ENCODE peak calls at places on chromosomes 3 and 15, in nine cellular contexts. S is CD4-positive, alpha-beta memory T cell; Q is effector memory CD4-positive, alpha-beta T cell; A is DMS53; V is EH; F is frontal cortex; C is ELR; K is nephron progenitor cell; U is NT2/D1. R is an unnamed sample.

GRCh38 chr3:171428321-171428787 is 31.9 kb downstream of the TNIK start:
- DNase-seq in S (no peak), Q (no peak), A (no peak), V (no peak), F (no peak), C (no peak), K (no peak), U (no peak), R (no peak)

GRCh38 chr15:69703495-69704187 is 251.0 kb downstream of the RPLP1 start:
- DNase-seq in S (no peak), Q (no peak), A (no peak), V (no peak), F (no peak), C (no peak), K (no peak), U (no peak), R (no peak)

GRCh38 chr3:118927449-118927848 is 107.2 kb downstream of the IGSF11 start:
- DNase-seq in S (no peak), Q (no peak), A (no peak), V (no peak), F (no peak), C (no peak), K (no peak), U (no peak), R (no peak)

GRCh38 chr3:127751782-127752181 is 70.5 kb downstream of the MGLL start:
- DNase-seq in S (no peak), Q (no peak), A (no peak), V (no peak), F (no peak), C (no peak), K (no peak), U (no peak), R (no peak)

GRCh38 chr15:44729394-44729913 is 6.9 kb upstream of the TRIM69 start:
- DNase-seq in S (no peak), Q (no peak), A (peak), V (no peak), F (no peak), C (peak), K (peak), U (no peak), R (no peak)

GRCh38 chr15:65377976-65378366 is at the start of gene IGDCC3:
- DNase-seq in S (no peak), Q (no peak), A (no peak), V (no peak), F (peak), C (peak), K (peak), U (peak), R (no peak)

GRCh38 chr3:481680-482079 is 285.1 kb downstream of the CHL1 start:
- DNase-seq in S (no peak), Q (no peak), A (peak), V (no peak), F (peak), C (no peak), K (no peak), U (no peak), R (no peak)

GRCh38 chr3:62151591-62151990 is 221.8 kb downstream of the FEZF2 start:
- DNase-seq in S (no peak), Q (no peak), A (no peak), V (peak), F (no peak), C (peak), K (no peak), U (no peak), R (no peak)

GRCh38 chr15:73955851-73956250 is 29.6 kb downstream of the LOXL1 start:
- DNase-seq in S (no peak), Q (no peak), A (no peak), V (no peak), F (no peak), C (no peak), K (no peak), U (no peak), R (no peak)

GRCh38 chr15:43103939-43104338 is 1.9 kb downstream of the UBR1 start:
- DNase-seq in S (no peak), Q (no peak), A (no peak), V (no peak), F (no peak), C (no peak), K (no peak), U (no peak), R (no peak)

GRCh38 chr15:97026781-97027180 is 696.3 kb downstream of the NR2F2 start:
- DNase-seq in S (no peak), Q (no peak), A (no peak), V (no peak), F (no peak), C (peak), K (no peak), U (no peak), R (no peak)

GRCh38 chr15:80182611-80183210 is 29.9 kb downstream of the FAH start:
- DNase-seq in S (no peak), Q (no peak), A (no peak), V (peak), F (no peak), C (peak), K (no peak), U (no peak), R (no peak)

GRCh38 chr3:66053783-66054094 is 15.0 kb upstream of the MAGI1 start:
- DNase-seq in S (no peak), Q (no peak), A (no peak), V (no peak), F (no peak), C (no peak), K (no peak), U (no peak), R (no peak)

GRCh38 chr15:32851619-32852416 is 134.0 kb downstream of the GREM1 start:
- DNase-seq in S (no peak), Q (no peak), A (no peak), V (peak), F (no peak), C (peak), K (no peak), U (no peak), R (no peak)

GRCh38 chr3:177946965-177947364 is 589.3 kb upstream of the KCNMB2 start:
- DNase-seq in S (no peak), Q (no peak), A (no peak), V (no peak), F (no peak), C (no peak), K (no peak), U (no peak), R (no peak)

GRCh38 chr15:85318048-85318731 is 62.2 kb upstream of the AKAP13 start:
- DNase-seq in S (peak), Q (no peak), A (peak), V (peak), F (no peak), C (peak), K (no peak), U (no peak), R (no peak)

GRCh38 chr3:32813180-32813579 is 4.6 kb upstream of the TRIM71 start:
- DNase-seq in S (no peak), Q (no peak), A (peak), V (no peak), F (no peak), C (no peak), K (no peak), U (no peak), R (no peak)

GRCh38 chr15:33858836-33859235 is 109.5 kb upstream of the CHRM5 start:
- DNase-seq in S (no peak), Q (no peak), A (no peak), V (no peak), F (no peak), C (no peak), K (no peak), U (no peak), R (no peak)

GRCh38 chr15:29089731-29090616 is 179.6 kb downstream of the NSMCE3 start:
- DNase-seq in S (peak), Q (no peak), A (no peak), V (peak), F (no peak), C (peak), K (no peak), U (no peak), R (no peak)

GRCh38 chr3:48765376-48765775 is 48.4 kb upstream of the IP6K2 start:
- DNase-seq in S (peak), Q (no peak), A (peak), V (peak), F (no peak), C (peak), K (no peak), U (no peak), R (no peak)

GRCh38 chr3:73255609-73256029 is 194.2 kb downstream of the EBLN2 start:
- DNase-seq in S (no peak), Q (no peak), A (peak), V (peak), F (no peak), C (peak), K (no peak), U (no peak), R (no peak)

GRCh38 chr15:55799287-55800212 is 56.6 kb upstream of the PRTG start:
- DNase-seq in S (no peak), Q (no peak), A (peak), V (peak), F (peak), C (peak), K (peak), U (peak), R (no peak)

GRCh38 chr15:35394416-35394815 is 151.5 kb downstream of the DPH6 start:
- DNase-seq in S (no peak), Q (no peak), A (no peak), V (peak), F (no peak), C (no peak), K (no peak), U (no peak), R (no peak)

GRCh38 chr3:192571197-192571791 is 156.0 kb downstream of the FGF12 start:
- DNase-seq in S (no peak), Q (no peak), A (peak), V (peak), F (peak), C (peak), K (peak), U (no peak), R (no peak)

GRCh38 chr3:45055411-45056143 is 29.5 kb downstream of the CLEC3B start:
- DNase-seq in S (no peak), Q (no peak), A (peak), V (peak), F (no peak), C (peak), K (no peak), U (peak), R (no peak)

GRCh38 chr15:41513282-41514227 is at the start of gene LTK:
- DNase-seq in S (no peak), Q (no peak), A (no peak), V (peak), F (no peak), C (peak), K (peak), U (no peak), R (no peak)

GRCh38 chr3:43214616-43215015 is 71.7 kb upstream of the SNRK start:
- DNase-seq in S (no peak), Q (no peak), A (peak), V (peak), F (no peak), C (peak), K (no peak), U (no peak), R (no peak)

GRCh38 chr3:101548527-101549105 is 13.1 kb upstream of the TRMT10C start:
- DNase-seq in S (no peak), Q (no peak), A (no peak), V (no peak), F (no peak), C (no peak), K (no peak), U (no peak), R (no peak)

GRCh38 chr3:134357914-134358811 is 16.1 kb downstream of the AMOTL2 start:
- DNase-seq in S (no peak), Q (no peak), A (peak), V (peak), F (no peak), C (peak), K (peak), U (peak), R (no peak)

GRCh38 chr15:27582741-27583400 is 516.2 kb downstream of the OCA2 start:
- DNase-seq in S (no peak), Q (no peak), A (no peak), V (no peak), F (no peak), C (no peak), K (no peak), U (no peak), R (no peak)

GRCh38 chr15:83200162-83200561 is 7.5 kb downstream of the HDGFL3 start:
- DNase-seq in S (peak), Q (no peak), A (no peak), V (peak), F (no peak), C (peak), K (no peak), U (no peak), R (no peak)

GRCh38 chr3:15331072-15331605 is 1.2 kb downstream of the SH3BP5 start:
- DNase-seq in S (no peak), Q (no peak), A (no peak), V (no peak), F (no peak), C (no peak), K (no peak), U (no peak), R (no peak)

GRCh38 chr15:65077981-65078352 is 1.4 kb downstream of the KBTBD13 start:
- DNase-seq in S (peak), Q (no peak), A (peak), V (peak), F (peak), C (peak), K (peak), U (no peak), R (no peak)